ENCODE peak calls at places on chromosome 1, in six cellular contexts. One of them, this sample, is unnamed.

GRCh38 chr1:228848406-228848805 is 113.1 kb downstream of the RHOU start:
- DNase-seq in heart left ventricle: no peak
- DNase-seq in tibial nerve: no peak
- DNase-seq in IMR-90: no peak
- DNase-seq in transverse colon: no peak
- DNase-seq in A549: no peak
- DNase-seq in this sample: peak

GRCh38 chr1:43074244-43074643 is 97.8 kb downstream of the EBNA1BP2 start:
- DNase-seq in heart left ventricle: no peak
- DNase-seq in tibial nerve: no peak
- DNase-seq in IMR-90: no peak
- DNase-seq in transverse colon: no peak
- DNase-seq in A549: peak
- DNase-seq in this sample: no peak

GRCh38 chr1:158112994-158113758 is 67.5 kb upstream of the CD1D start:
- DNase-seq in heart left ventricle: no peak
- DNase-seq in tibial nerve: no peak
- DNase-seq in IMR-90: peak
- DNase-seq in transverse colon: peak
- DNase-seq in A549: peak
- DNase-seq in this sample: no peak

GRCh38 chr1:18549896-18550295 is 69.2 kb downstream of the KLHDC7A start:
- DNase-seq in heart left ventricle: no peak
- DNase-seq in tibial nerve: no peak
- DNase-seq in IMR-90: no peak
- DNase-seq in transverse colon: no peak
- DNase-seq in A549: no peak
- DNase-seq in this sample: no peak

GRCh38 chr1:171266930-171267329 is 18.6 kb downstream of the FMO1 start:
- DNase-seq in heart left ventricle: no peak
- DNase-seq in tibial nerve: no peak
- DNase-seq in IMR-90: no peak
- DNase-seq in transverse colon: no peak
- DNase-seq in A549: no peak
- DNase-seq in this sample: no peak

GRCh38 chr1:11518016-11518670 is 39.2 kb downstream of the DISP3 start:
- DNase-seq in heart left ventricle: no peak
- DNase-seq in tibial nerve: no peak
- DNase-seq in IMR-90: no peak
- DNase-seq in transverse colon: no peak
- DNase-seq in A549: no peak
- DNase-seq in this sample: peak

GRCh38 chr1:17012775-17013501 is 1.2 kb upstream of the ATP13A2 start:
- DNase-seq in heart left ventricle: no peak
- DNase-seq in tibial nerve: no peak
- DNase-seq in IMR-90: no peak
- DNase-seq in transverse colon: no peak
- DNase-seq in A549: no peak
- DNase-seq in this sample: no peak

GRCh38 chr1:115077286-115077983 is 11.9 kb downstream of the TSPAN2 start:
- DNase-seq in heart left ventricle: no peak
- DNase-seq in tibial nerve: no peak
- DNase-seq in IMR-90: no peak
- DNase-seq in transverse colon: no peak
- DNase-seq in A549: no peak
- DNase-seq in this sample: no peak

GRCh38 chr1:94646151-94646643 is 104.6 kb upstream of the F3 start:
- DNase-seq in heart left ventricle: no peak
- DNase-seq in tibial nerve: no peak
- DNase-seq in IMR-90: peak
- DNase-seq in transverse colon: no peak
- DNase-seq in A549: no peak
- DNase-seq in this sample: no peak

GRCh38 chr1:167492509-167492910 is 25.8 kb downstream of the CD247 start:
- DNase-seq in heart left ventricle: no peak
- DNase-seq in tibial nerve: no peak
- DNase-seq in IMR-90: no peak
- DNase-seq in transverse colon: no peak
- DNase-seq in A549: no peak
- DNase-seq in this sample: no peak

GRCh38 chr1:19042675-19043578 is 86.5 kb upstream of the IFFO2 start:
- DNase-seq in heart left ventricle: no peak
- DNase-seq in tibial nerve: no peak
- DNase-seq in IMR-90: no peak
- DNase-seq in transverse colon: no peak
- DNase-seq in A549: no peak
- DNase-seq in this sample: peak

GRCh38 chr1:186875874-186876273 is 47.1 kb downstream of the PLA2G4A start:
- DNase-seq in heart left ventricle: no peak
- DNase-seq in tibial nerve: no peak
- DNase-seq in IMR-90: no peak
- DNase-seq in transverse colon: no peak
- DNase-seq in A549: no peak
- DNase-seq in this sample: no peak

GRCh38 chr1:86154581-86155060 is 2.0 kb downstream of the COL24A1 start:
- DNase-seq in heart left ventricle: no peak
- DNase-seq in tibial nerve: no peak
- DNase-seq in IMR-90: peak
- DNase-seq in transverse colon: no peak
- DNase-seq in A549: no peak
- DNase-seq in this sample: no peak

GRCh38 chr1:48054246-48054645 is 57.1 kb upstream of the TRABD2B start:
- DNase-seq in heart left ventricle: no peak
- DNase-seq in tibial nerve: no peak
- DNase-seq in IMR-90: no peak
- DNase-seq in transverse colon: no peak
- DNase-seq in A549: no peak
- DNase-seq in this sample: no peak

GRCh38 chr1:246631426-246631825 is 65.2 kb downstream of the CNST start:
- DNase-seq in heart left ventricle: no peak
- DNase-seq in tibial nerve: no peak
- DNase-seq in IMR-90: peak
- DNase-seq in transverse colon: no peak
- DNase-seq in A549: no peak
- DNase-seq in this sample: no peak

GRCh38 chr1:61496501-61496900 is 228.4 kb downstream of the TM2D1 start:
- DNase-seq in heart left ventricle: no peak
- DNase-seq in tibial nerve: no peak
- DNase-seq in IMR-90: no peak
- DNase-seq in transverse colon: no peak
- DNase-seq in A549: peak
- DNase-seq in this sample: no peak

GRCh38 chr1:229204863-229205777 is 65.8 kb upstream of the RAB4A start:
- DNase-seq in heart left ventricle: no peak
- DNase-seq in tibial nerve: no peak
- DNase-seq in IMR-90: peak
- DNase-seq in transverse colon: no peak
- DNase-seq in A549: no peak
- DNase-seq in this sample: no peak

GRCh38 chr1:83769594-83770321 is 229.2 kb downstream of the TTLL7 start:
- DNase-seq in heart left ventricle: no peak
- DNase-seq in tibial nerve: no peak
- DNase-seq in IMR-90: no peak
- DNase-seq in transverse colon: no peak
- DNase-seq in A549: no peak
- DNase-seq in this sample: no peak

GRCh38 chr1:7224081-7224534 is 438.9 kb downstream of the CAMTA1 start:
- DNase-seq in heart left ventricle: no peak
- DNase-seq in tibial nerve: no peak
- DNase-seq in IMR-90: no peak
- DNase-seq in transverse colon: no peak
- DNase-seq in A549: peak
- DNase-seq in this sample: peak

GRCh38 chr1:5099558-5099957 is 445.1 kb downstream of the AJAP1 start:
- DNase-seq in heart left ventricle: no peak
- DNase-seq in tibial nerve: no peak
- DNase-seq in IMR-90: no peak
- DNase-seq in transverse colon: no peak
- DNase-seq in A549: no peak
- DNase-seq in this sample: no peak

GRCh38 chr1:234578087-234578486 is 31.9 kb downstream of the IRF2BP2 start:
- DNase-seq in heart left ventricle: no peak
- DNase-seq in tibial nerve: no peak
- DNase-seq in IMR-90: no peak
- DNase-seq in transverse colon: no peak
- DNase-seq in A549: no peak
- DNase-seq in this sample: no peak

GRCh38 chr1:26771643-26772321 is 16.0 kb upstream of the PIGV start:
- DNase-seq in heart left ventricle: peak
- DNase-seq in tibial nerve: no peak
- DNase-seq in IMR-90: peak
- DNase-seq in transverse colon: no peak
- DNase-seq in A549: peak
- DNase-seq in this sample: no peak

GRCh38 chr1:201275266-201275666 is 8.0 kb upstream of the PKP1 start:
- DNase-seq in heart left ventricle: peak
- DNase-seq in tibial nerve: no peak
- DNase-seq in IMR-90: peak
- DNase-seq in transverse colon: peak
- DNase-seq in A549: peak
- DNase-seq in this sample: peak

GRCh38 chr1:210907406-210907805 is 226.5 kb downstream of the KCNH1 start:
- DNase-seq in heart left ventricle: no peak
- DNase-seq in tibial nerve: no peak
- DNase-seq in IMR-90: no peak
- DNase-seq in transverse colon: no peak
- DNase-seq in A549: no peak
- DNase-seq in this sample: no peak

GRCh38 chr1:27139980-27140379 is 14.9 kb downstream of the SLC9A1 start:
- DNase-seq in heart left ventricle: no peak
- DNase-seq in tibial nerve: no peak
- DNase-seq in IMR-90: no peak
- DNase-seq in transverse colon: no peak
- DNase-seq in A549: no peak
- DNase-seq in this sample: no peak

GRCh38 chr1:56527548-56528302 is 51.6 kb downstream of the PLPP3 start:
- DNase-seq in heart left ventricle: no peak
- DNase-seq in tibial nerve: no peak
- DNase-seq in IMR-90: no peak
- DNase-seq in transverse colon: peak
- DNase-seq in A549: no peak
- DNase-seq in this sample: no peak

GRCh38 chr1:198880818-198881597 is 242.2 kb downstream of the PTPRC start:
- DNase-seq in heart left ventricle: no peak
- DNase-seq in tibial nerve: no peak
- DNase-seq in IMR-90: peak
- DNase-seq in transverse colon: no peak
- DNase-seq in A549: peak
- DNase-seq in this sample: no peak

GRCh38 chr1:151157067-151157531 is 650 bp downstream of the TNFAIP8L2 start:
- DNase-seq in heart left ventricle: no peak
- DNase-seq in tibial nerve: no peak
- DNase-seq in IMR-90: no peak
- DNase-seq in transverse colon: peak
- DNase-seq in A549: no peak
- DNase-seq in this sample: no peak

GRCh38 chr1:159800177-159800935 is 1.8 kb upstream of the FCRL6 start:
- DNase-seq in heart left ventricle: no peak
- DNase-seq in tibial nerve: no peak
- DNase-seq in IMR-90: no peak
- DNase-seq in transverse colon: no peak
- DNase-seq in A549: no peak
- DNase-seq in this sample: no peak

DNA sequence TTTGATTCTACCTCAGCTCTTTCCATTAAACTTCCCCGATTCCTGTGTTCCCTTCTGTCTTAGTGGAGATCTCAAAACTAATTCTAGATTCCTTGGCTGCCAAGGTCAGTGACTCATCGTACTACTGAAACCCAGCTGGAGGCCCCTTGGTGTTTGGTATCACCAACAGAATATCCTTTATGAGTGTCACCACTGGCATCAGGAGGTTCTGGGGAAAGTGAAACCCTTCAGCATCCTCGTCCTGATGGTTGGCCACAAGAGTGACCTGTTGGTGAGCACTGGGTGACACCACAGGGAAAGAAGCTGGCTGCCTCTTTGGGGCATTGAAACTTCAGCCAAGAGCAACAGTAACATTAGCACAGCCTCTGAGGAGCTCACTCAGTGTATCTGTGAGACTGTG is 9.6 kb downstream of the RAB42 start:
- DNase-seq in heart left ventricle: no peak
- DNase-seq in tibial nerve: no peak
- DNase-seq in IMR-90: peak
- DNase-seq in transverse colon: no peak
- DNase-seq in A549: no peak
- DNase-seq in this sample: no peak
- H3K4me3 ChIP-seq in heart left ventricle: no peak
- H3K4me3 ChIP-seq in tibial nerve: no peak
- H3K4me3 ChIP-seq in IMR-90: no peak
- H3K4me3 ChIP-seq in transverse colon: no peak
- H3K4me3 ChIP-seq in A549: no peak
- H3K4me3 ChIP-seq in this sample: no peak

GRCh38 chr1:40385437-40386310 is 12.1 kb downstream of the SMAP2 start:
- DNase-seq in heart left ventricle: no peak
- DNase-seq in tibial nerve: no peak
- DNase-seq in IMR-90: no peak
- DNase-seq in transverse colon: peak
- DNase-seq in A549: no peak
- DNase-seq in this sample: no peak
- TF ChIP-seq POLR2A in heart left ventricle: no peak
- TF ChIP-seq POLR2A in tibial nerve: no peak
- TF ChIP-seq POLR2A in IMR-90: no peak
- TF ChIP-seq POLR2A in transverse colon: peak
- TF ChIP-seq POLR2A in A549: no peak
- TF ChIP-seq POLR2A in this sample: no peak

GRCh38 chr1:207202480-207202879 is 98.4 kb downstream of the C4BPA start:
- DNase-seq in heart left ventricle: no peak
- DNase-seq in tibial nerve: no peak
- DNase-seq in IMR-90: no peak
- DNase-seq in transverse colon: no peak
- DNase-seq in A549: no peak
- DNase-seq in this sample: no peak

GRCh38 chr1:207205613-207206009 is 101.6 kb downstream of the C4BPA start:
- DNase-seq in heart left ventricle: no peak
- DNase-seq in tibial nerve: no peak
- DNase-seq in IMR-90: no peak
- DNase-seq in transverse colon: no peak
- DNase-seq in A549: peak
- DNase-seq in this sample: no peak
- TF ChIP-seq CTCF in heart left ventricle: no peak
- TF ChIP-seq CTCF in tibial nerve: no peak
- TF ChIP-seq CTCF in IMR-90: no peak
- TF ChIP-seq CTCF in transverse colon: no peak
- TF ChIP-seq CTCF in A549: no peak
- TF ChIP-seq CTCF in this sample: no peak

GRCh38 chr1:21342961-21343838 is 52.9 kb upstream of the ECE1 start:
- DNase-seq in heart left ventricle: no peak
- DNase-seq in tibial nerve: no peak
- DNase-seq in IMR-90: no peak
- DNase-seq in transverse colon: peak
- DNase-seq in A549: no peak
- DNase-seq in this sample: no peak
- H3K4me3 ChIP-seq in heart left ventricle: no peak
- H3K4me3 ChIP-seq in tibial nerve: peak
- H3K4me3 ChIP-seq in IMR-90: peak
- H3K4me3 ChIP-seq in transverse colon: peak
- H3K4me3 ChIP-seq in A549: no peak
- H3K4me3 ChIP-seq in this sample: no peak

GRCh38 chr1:29240400-29240837 is 4.1 kb downstream of the PTPRU start:
- DNase-seq in heart left ventricle: no peak
- DNase-seq in tibial nerve: no peak
- DNase-seq in IMR-90: no peak
- DNase-seq in transverse colon: no peak
- DNase-seq in A549: no peak
- DNase-seq in this sample: no peak
- TF ChIP-seq POLR2A in heart left ventricle: no peak
- TF ChIP-seq POLR2A in tibial nerve: no peak
- TF ChIP-seq POLR2A in IMR-90: no peak
- TF ChIP-seq POLR2A in transverse colon: no peak
- TF ChIP-seq POLR2A in A549: no peak
- TF ChIP-seq POLR2A in this sample: no peak

GRCh38 chr1:204345941-204346678 is 13.6 kb downstream of the PLEKHA6 start:
- DNase-seq in heart left ventricle: no peak
- DNase-seq in tibial nerve: no peak
- DNase-seq in IMR-90: no peak
- DNase-seq in transverse colon: no peak
- DNase-seq in A549: no peak
- DNase-seq in this sample: no peak
- TF ChIP-seq CTCF in heart left ventricle: no peak
- TF ChIP-seq CTCF in tibial nerve: no peak
- TF ChIP-seq CTCF in IMR-90: no peak
- TF ChIP-seq CTCF in transverse colon: no peak
- TF ChIP-seq CTCF in A549: no peak
- TF ChIP-seq CTCF in this sample: no peak

This sample was measured in lower leg skin.